ENCODE peak calls at places on chromosomes 5 and 9, in ten cellular contexts. Q, L, M, H, D, T, A, R, J and V are unnamed samples.

GRCh38 chr9:136961279-136962065 is 9.4 kb downstream of the LCN12 start:
- DNase-seq in L (no peak), M (peak), J (no peak), R (no peak), D (no peak), Q (no peak), T (no peak), A (no peak), H (no peak), V (peak)

GRCh38 chr9:89817186-89817960 is 212.6 kb downstream of the GADD45G start:
- DNase-seq in A (no peak), L (no peak), J (no peak), D (no peak), M (no peak), Q (no peak), R (no peak), T (no peak), H (no peak), V (no peak)

GRCh38 chr9:133977421-133978201 is 14.5 kb downstream of the VAV2 start:
- DNase-seq in A (no peak), T (no peak), M (no peak), L (no peak), J (no peak), D (no peak), Q (no peak), H (no peak), R (no peak), V (no peak)

GRCh38 chr5:179699640-179700298 is 1.0 kb downstream of the CANX start:
- DNase-seq in J (no peak), L (peak), Q (no peak), A (no peak), M (peak), R (no peak), H (no peak), T (peak), D (no peak), V (peak)

GRCh38 chr5:103434057-103434456 is 128.5 kb downstream of the NUDT12 start:
- DNase-seq in H (no peak), J (no peak), R (no peak), M (no peak), Q (no peak), D (no peak), L (no peak), A (no peak), T (no peak), V (no peak)

GRCh38 chr9:136942112-136942880 is 2.2 kb downstream of the FBXW5 start:
- DNase-seq in R (no peak), L (no peak), J (no peak), D (no peak), M (no peak), A (no peak), T (no peak), Q (no peak), H (no peak), V (no peak)

GRCh38 chr9:22240619-22241018 is 206.0 kb upstream of the DMRTA1 start:
- DNase-seq in J (no peak), R (no peak), L (peak), H (no peak), Q (no peak), D (no peak), M (peak), T (peak), A (no peak), V (peak)

GRCh38 chr5:33490071-33490665 is 49.4 kb downstream of the TARS1 start:
- DNase-seq in R (no peak), H (no peak), A (no peak), J (no peak), T (no peak), Q (no peak), L (no peak), M (no peak), D (no peak), V (no peak)

GRCh38 chr5:8306289-8306688 is 437.3 kb downstream of the MTRR start:
- DNase-seq in H (no peak), R (no peak), J (no peak), T (no peak), D (no peak), Q (no peak), A (no peak), L (no peak), M (no peak), V (no peak)

GRCh38 chr5:151571270-151572173 is 19.6 kb downstream of the FAT2 start:
- DNase-seq in L (no peak), A (no peak), Q (no peak), R (no peak), T (no peak), D (no peak), M (no peak), H (no peak), J (no peak), V (no peak)

GRCh38 chr9:129352157-129352870 is 174.3 kb upstream of the IER5L start:
- DNase-seq in R (peak), A (no peak), J (no peak), M (no peak), L (no peak), D (no peak), Q (no peak), H (no peak), T (peak), V (no peak)